ENCODE peak calls at places on chromosome 16, in six cellular contexts. K, L, A, W, Z and Y are unnamed samples.

GRCh38 chr16:31129568-31130335 is 5.8 kb downstream of the PRSS8 start:
- DNase-seq in K (no peak), L (no peak), A (no peak), W (no peak), Z (no peak), Y (no peak)

GRCh38 chr16:53952215-53953208 is 248.6 kb downstream of the FTO start:
- DNase-seq in K (no peak), L (no peak), A (no peak), W (no peak), Z (no peak), Y (peak; percentile 5)

GRCh38 chr16:13823501-13823900 is 96.5 kb upstream of the ERCC4 start:
- DNase-seq in K (no peak), L (no peak), A (no peak), W (no peak), Z (no peak), Y (no peak)

GRCh38 chr16:25106567-25107465 is 4.7 kb upstream of the LCMT1 start:
- DNase-seq in K (peak; percentile 92), L (peak; percentile 96), A (peak; percentile 96), W (peak; percentile 94), Z (peak; percentile 90), Y (peak; percentile 89)

GRCh38 chr16:28473714-28474265 is 1.7 kb upstream of the NPIPB7 start:
- DNase-seq in K (no peak), L (no peak), A (no peak), W (no peak), Z (no peak), Y (no peak)

GRCh38 chr16:23504453-23505179 is 5.7 kb downstream of the GGA2 start:
- DNase-seq in K (peak; percentile 59), L (peak; percentile 49), A (no peak), W (peak; percentile 40), Z (peak; percentile 58), Y (peak; percentile 87)

GRCh38 chr16:55418586-55418985 is 60.4 kb upstream of the MMP2 start:
- DNase-seq in K (no peak), L (no peak), A (peak; percentile 18), W (no peak), Z (no peak), Y (no peak)

GRCh38 chr16:20695024-20695423 is 2.5 kb downstream of the ACSM1 start:
- DNase-seq in K (no peak), L (no peak), A (no peak), W (no peak), Z (no peak), Y (no peak)

GRCh38 chr16:77660311-77660710 is 62.0 kb upstream of the NUDT7 start:
- DNase-seq in K (peak; percentile 33), L (peak; percentile 49), A (no peak), W (peak; percentile 9), Z (peak; percentile 35), Y (peak; percentile 81)

GRCh38 chr16:85751665-85752501 is 987 bp upstream of the C16orf74 start:
- DNase-seq in K (no peak), L (peak; percentile 64), A (no peak), W (no peak), Z (no peak), Y (peak; percentile 53)

GRCh38 chr16:23348579-23349469 is 46.7 kb downstream of the SCNN1B start:
- DNase-seq in K (no peak), L (peak; percentile 61), A (peak; percentile 71), W (peak; percentile 28), Z (no peak), Y (no peak)

GRCh38 chr16:13483121-13483520 is 436.8 kb upstream of the ERCC4 start:
- DNase-seq in K (no peak), L (no peak), A (no peak), W (no peak), Z (no peak), Y (no peak)

GRCh38 chr16:47866431-47866830 is 289.4 kb downstream of the ABCC12 start:
- DNase-seq in K (no peak), L (no peak), A (no peak), W (no peak), Z (no peak), Y (no peak)

GRCh38 chr16:28543072-28543471 is 4.3 kb upstream of the NUPR1 start:
- DNase-seq in K (no peak), L (no peak), A (no peak), W (no peak), Z (no peak), Y (no peak)

GRCh38 chr16:84498859-84499620 is 5.4 kb downstream of the MEAK7 start:
- DNase-seq in K (no peak), L (no peak), A (no peak), W (no peak), Z (no peak), Y (no peak)

GRCh38 chr16:77700846-77701245 is 21.5 kb upstream of the NUDT7 start:
- DNase-seq in K (no peak), L (no peak), A (no peak), W (no peak), Z (no peak), Y (no peak)

GRCh38 chr16:79316004-79316458 is 284.5 kb downstream of the MAF start:
- DNase-seq in K (no peak), L (no peak), A (no peak), W (no peak), Z (no peak), Y (no peak)

GRCh38 chr16:1056196-1056595 is 16.4 kb upstream of the SSTR5 start:
- DNase-seq in K (no peak), L (no peak), A (no peak), W (no peak), Z (no peak), Y (no peak)

GRCh38 chr16:78005881-78006280 is 16.5 kb upstream of the CLEC3A start:
- DNase-seq in K (peak; percentile 7), L (peak; percentile 65), A (peak; percentile 52), W (peak; percentile 45), Z (no peak), Y (no peak)

GRCh38 chr16:17927015-17927414 is 409.5 kb downstream of the NPIPA8 start:
- DNase-seq in K (no peak), L (no peak), A (no peak), W (no peak), Z (no peak), Y (no peak)

DNA sequence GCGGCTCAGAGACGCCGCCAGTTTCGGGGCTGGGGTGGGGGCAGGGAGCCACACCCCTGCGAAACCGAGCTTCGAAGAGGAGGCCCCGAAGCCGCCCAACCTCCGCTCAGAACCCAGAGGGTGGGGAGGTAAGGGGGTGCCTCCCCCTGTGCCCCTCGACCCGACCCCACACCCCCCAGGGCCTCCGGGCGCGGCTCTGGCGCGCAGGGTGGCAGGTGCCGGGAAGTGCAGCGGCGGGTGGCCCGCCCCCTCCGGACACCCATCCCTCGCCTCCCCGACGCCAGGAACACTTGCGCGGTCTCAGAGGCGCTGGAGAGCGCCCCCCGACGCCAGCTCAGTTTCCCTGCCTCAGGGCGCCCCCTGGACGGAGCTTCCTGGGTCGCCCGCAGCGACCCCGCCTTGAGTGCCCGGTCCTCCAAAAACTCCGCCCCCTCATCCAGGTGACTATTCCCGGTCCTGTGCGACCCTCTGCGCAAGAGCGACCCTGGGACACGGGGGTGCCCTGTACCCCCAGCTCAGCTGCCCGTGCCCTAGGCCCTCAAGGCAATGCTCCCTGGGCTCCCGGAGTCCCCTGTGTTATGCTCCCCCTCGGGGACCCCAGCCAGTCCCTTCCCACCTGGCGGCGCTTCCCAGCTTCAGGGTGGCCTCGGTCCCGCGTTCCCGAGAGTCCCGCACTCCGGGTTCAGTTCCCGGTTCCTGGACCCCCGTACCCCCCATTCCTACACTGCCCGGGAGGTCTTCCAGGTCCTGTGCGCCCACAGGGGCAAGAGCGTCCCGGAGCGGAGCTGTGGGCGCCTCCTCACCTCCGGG is 562 bp downstream of the PPL start:
- DNase-seq in K (no peak), L (peak; percentile 80), A (peak; percentile 67), W (peak; percentile 55), Z (no peak), Y (no peak)
- TF ChIP-seq JUN in K (no peak), L (no peak), A (no peak), W (no peak), Z (no peak), Y (no peak)

GRCh38 chr16:89198417-89199240 is 1.7 kb downstream of the SLC22A31 start:
- DNase-seq in K (no peak), L (peak; percentile 45), A (no peak), W (no peak), Z (no peak), Y (no peak)

GRCh38 chr16:89199241-89200123 is 855 bp downstream of the SLC22A31 start:
- DNase-seq in K (no peak), L (no peak), A (no peak), W (no peak), Z (no peak), Y (no peak)

GRCh38 chr16:89201467-89202377 is 1.4 kb upstream of the SLC22A31 start:
- DNase-seq in K (peak; percentile 82), L (peak; percentile 99), A (peak; percentile 93), W (peak; percentile 99), Z (peak; percentile 78), Y (peak; percentile 43)

GRCh38 chr16:89200850-89201466 is 621 bp upstream of the SLC22A31 start:
- DNase-seq in K (no peak), L (no peak), A (no peak), W (no peak), Z (no peak), Y (no peak)

DNA sequence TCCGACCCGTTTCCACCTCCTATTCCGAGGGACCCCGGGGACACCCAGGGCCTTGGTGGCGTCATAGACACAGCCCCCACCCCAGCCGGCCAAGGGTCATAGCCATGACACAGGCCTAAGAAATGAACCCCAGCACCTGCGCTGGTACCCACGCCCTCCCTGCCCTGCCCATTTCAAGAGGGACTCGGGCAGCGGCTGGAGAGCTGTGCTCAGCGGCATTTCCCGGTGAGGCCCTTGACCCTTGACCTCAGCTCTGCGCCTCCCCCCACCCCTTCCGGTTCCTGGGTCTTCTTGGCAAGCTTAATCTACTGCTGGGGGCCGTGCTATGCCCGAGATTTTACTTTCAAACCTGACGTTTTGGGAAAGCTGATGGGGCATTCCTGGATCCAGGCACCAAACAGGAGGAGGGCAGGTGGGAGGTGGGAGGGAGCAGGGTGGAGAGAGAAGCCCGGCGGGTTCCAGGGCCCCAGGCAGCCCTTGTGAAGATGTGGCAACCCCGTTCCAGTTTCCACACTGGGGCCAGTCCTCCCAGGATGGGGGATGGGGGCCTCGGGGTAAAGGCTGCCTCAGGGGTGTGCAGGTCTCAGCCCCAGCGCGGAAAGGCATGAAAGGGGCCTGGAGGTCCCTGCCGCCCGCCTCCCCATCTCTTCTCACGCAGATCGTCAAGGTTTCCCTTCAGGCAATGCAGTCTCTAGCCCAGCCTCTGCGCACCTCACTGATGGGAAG is at the start of gene SLC22A31:
- DNase-seq in K (no peak), L (peak; percentile 66), A (peak; percentile 42), W (no peak), Z (peak; percentile 70), Y (no peak)
- TF ChIP-seq JUN in K (no peak), L (no peak), A (no peak), W (no peak), Z (peak; percentile 59), Y (no peak)

GRCh38 chr16:2388875-2389433 is 40.3 kb upstream of the CCNF start:
- DNase-seq in K (no peak), L (no peak), A (no peak), W (no peak), Z (peak; percentile 68), Y (peak; percentile 32)

GRCh38 chr16:2386990-2387389 is 42.3 kb upstream of the CCNF start:
- DNase-seq in K (no peak), L (peak; percentile 52), A (peak; percentile 50), W (no peak), Z (peak; percentile 28), Y (no peak)

GRCh38 chr16:2388139-2388874 is 40.9 kb upstream of the CCNF start:
- DNase-seq in K (no peak), L (no peak), A (no peak), W (no peak), Z (no peak), Y (no peak)

GRCh38 chr16:2385441-2385840 is 43.8 kb upstream of the CCNF start:
- DNase-seq in K (no peak), L (no peak), A (no peak), W (no peak), Z (no peak), Y (no peak)
- TF ChIP-seq JUN in K (no peak), L (no peak), A (no peak), W (no peak), Z (no peak), Y (no peak)

GRCh38 chr16:68091604-68092261 is 6.6 kb downstream of the NFATC3 start:
- DNase-seq in K (no peak), L (no peak), A (no peak), W (no peak), Z (peak; percentile 70), Y (peak; percentile 74)
- TF ChIP-seq JUN in K (no peak), L (no peak), A (no peak), W (no peak), Z (no peak), Y (no peak)